ENCODE peak calls at places on chromosome 14, in six cellular contexts. N is K562, A is endothelial cell of umbilical vein, P is neuronal stem cell, H is HepG2, U is HCT116. O is an unnamed sample.

GRCh38 chr14:65972891-65973290 is 513.3 kb upstream of the CCDC196 start:
- DNase-seq in N (no peak), A (no peak), P (no peak), H (no peak), U (no peak), O (no peak)

GRCh38 chr14:52895000-52895399 is 55.9 kb downstream of the FERMT2 start:
- DNase-seq in N (no peak), A (no peak), P (no peak), H (no peak), U (peak; percentile 15), O (no peak)

GRCh38 chr14:89123851-89124250 is 293.2 kb downstream of the FOXN3 start:
- DNase-seq in N (no peak), A (no peak), P (no peak), H (no peak), U (no peak), O (no peak)

GRCh38 chr14:79411403-79412174 is 799.7 kb downstream of the DIO2 start:
- DNase-seq in N (no peak), A (peak; percentile 15), P (no peak), H (no peak), U (no peak), O (no peak)

GRCh38 chr14:70282666-70283065 is 76.8 kb downstream of the COX16 start:
- DNase-seq in N (no peak), A (no peak), P (no peak), H (no peak), U (no peak), O (no peak)

GRCh38 chr14:52399886-52400599 is 85.9 kb downstream of the PTGER2 start:
- DNase-seq in N (no peak), A (no peak), P (no peak), H (no peak), U (peak; percentile 2), O (no peak)

GRCh38 chr14:79044894-79045624 is 874.9 kb downstream of the NRXN3 start:
- DNase-seq in N (no peak), A (peak; percentile 86), P (no peak), H (no peak), U (no peak), O (peak; percentile 60)

GRCh38 chr14:50830044-50830931 is 674 bp downstream of the NIN start:
- DNase-seq in N (peak; percentile 24), A (peak; percentile 52), P (peak; percentile 79), H (peak; percentile 22), U (no peak), O (peak; percentile 85)

GRCh38 chr14:104358528-104359300 is 220.3 kb downstream of the KIF26A start:
- DNase-seq in N (no peak), A (no peak), P (no peak), H (no peak), U (no peak), O (no peak)

GRCh38 chr14:57820581-57820980 is 45.3 kb downstream of the SLC35F4 start:
- DNase-seq in N (no peak), A (no peak), P (no peak), H (no peak), U (no peak), O (no peak)

GRCh38 chr14:32606297-32606696 is 277.2 kb downstream of the AKAP6 start:
- DNase-seq in N (no peak), A (no peak), P (no peak), H (no peak), U (no peak), O (no peak)

GRCh38 chr14:51481643-51482042 is 170.1 kb upstream of the FRMD6 start:
- DNase-seq in N (no peak), A (peak; percentile 26), P (no peak), H (no peak), U (no peak), O (no peak)

GRCh38 chr14:68113328-68113930 is 293.9 kb downstream of the RAD51B start:
- DNase-seq in N (no peak), A (no peak), P (no peak), H (no peak), U (no peak), O (no peak)

GRCh38 chr14:73245401-73246325 is 8.4 kb downstream of the PAPLN start:
- DNase-seq in N (peak; percentile 76), A (peak; percentile 39), P (no peak), H (no peak), U (no peak), O (peak; percentile 86)

GRCh38 chr14:25231006-25231405 is 181.1 kb upstream of the STXBP6 start:
- DNase-seq in N (no peak), A (peak; percentile 19), P (no peak), H (no peak), U (no peak), O (no peak)

GRCh38 chr14:59126714-59127436 is 61.6 kb upstream of the DAAM1 start:
- DNase-seq in N (peak; percentile 36), A (peak; percentile 64), P (peak; percentile 48), H (peak; percentile 61), U (peak; percentile 61), O (no peak)

GRCh38 chr14:65261425-65261920 is 151.1 kb upstream of the FUT8 start:
- DNase-seq in N (no peak), A (no peak), P (no peak), H (no peak), U (no peak), O (no peak)

GRCh38 chr14:68249534-68250517 is 430.2 kb downstream of the RAD51B start:
- DNase-seq in N (no peak), A (peak; percentile 70), P (no peak), H (no peak), U (peak; percentile 74), O (no peak)

GRCh38 chr14:51431033-51431709 is 191.1 kb downstream of the TMX1 start:
- DNase-seq in N (no peak), A (peak; percentile 31), P (no peak), H (peak; percentile 16), U (no peak), O (no peak)

GRCh38 chr14:77603654-77604270 is 12.7 kb downstream of the SPTLC2 start:
- DNase-seq in N (peak; percentile 19), A (peak; percentile 65), P (no peak), H (peak; percentile 24), U (no peak), O (no peak)

GRCh38 chr14:75229923-75230792 is 48.5 kb upstream of the FOS start:
- DNase-seq in N (peak; percentile 17), A (peak; percentile 50), P (no peak), H (no peak), U (peak; percentile 72), O (peak; percentile 67)

GRCh38 chr14:42110167-42110566 is 503.5 kb downstream of the LRFN5 start:
- DNase-seq in N (no peak), A (no peak), P (no peak), H (peak; percentile 27), U (no peak), O (no peak)

GRCh38 chr14:35342160-35343010 is 50.2 kb downstream of the PSMA6 start:
- DNase-seq in N (no peak), A (no peak), P (no peak), H (no peak), U (no peak), O (no peak)

GRCh38 chr14:87483651-87484260 is 509.2 kb downstream of the GALC start:
- DNase-seq in N (no peak), A (no peak), P (no peak), H (no peak), U (no peak), O (no peak)

GRCh38 chr14:22994762-22995275 is 12.5 kb upstream of the AJUBA start:
- DNase-seq in N (peak; percentile 62), A (peak; percentile 49), P (no peak), H (peak; percentile 67), U (no peak), O (peak; percentile 80)

GRCh38 chr14:100393906-100394732 is 71.0 kb downstream of the SLC25A47 start:
- DNase-seq in N (no peak), A (no peak), P (no peak), H (no peak), U (no peak), O (no peak)

GRCh38 chr14:100394886-100395672 is 71.9 kb downstream of the SLC25A47 start:
- DNase-seq in N (no peak), A (no peak), P (no peak), H (no peak), U (no peak), O (no peak)

GRCh38 chr14:100392266-100392850 is 69.2 kb downstream of the SLC25A47 start:
- DNase-seq in N (no peak), A (no peak), P (no peak), H (no peak), U (no peak), O (no peak)

GRCh38 chr14:100391777-100392176 is 68.6 kb downstream of the SLC25A47 start:
- DNase-seq in N (no peak), A (no peak), P (no peak), H (no peak), U (no peak), O (no peak)

DNA sequence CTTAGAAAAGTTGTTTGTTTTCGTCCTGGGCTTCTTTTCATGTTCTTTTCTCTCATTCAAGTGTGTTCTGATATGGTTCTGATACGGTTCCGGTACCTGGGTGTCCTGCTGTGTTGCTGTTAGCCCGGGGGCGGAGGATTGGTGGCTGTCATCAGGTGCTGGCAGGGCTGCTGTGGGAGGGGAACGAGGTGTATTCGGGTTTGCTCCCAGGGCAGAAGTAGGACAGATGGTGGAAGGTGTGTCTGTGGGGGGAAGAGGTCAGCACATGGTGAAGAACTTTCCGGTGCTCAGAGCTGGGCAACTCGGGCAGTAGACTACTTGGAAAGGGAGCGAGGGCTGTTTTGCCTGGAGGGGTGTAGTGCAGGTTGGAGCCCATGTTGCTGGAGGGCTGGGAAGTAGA is 70.2 kb downstream of the SLC25A47 start:
- DNase-seq in N (no peak), A (no peak), P (no peak), H (no peak), U (no peak), O (no peak)
- H3K9ac ChIP-seq in N (peak overlapping the region; percentile 25), A (no peak overlapping the region), P (no peak overlapping the region), H (no peak overlapping the region), U (no peak overlapping the region), O (no peak overlapping the region)

GRCh38 chr14:20138520-20138919 is at the start of gene OR4N5:
- DNase-seq in N (no peak), A (no peak), P (no peak), H (no peak), U (no peak), O (no peak)
- H3K9me3 ChIP-seq in N (no peaks in the 10 kb centered on the region), A (peaks cover 2% of the 10 kb centered on the region), P (no peaks in the 10 kb centered on the region), H (no peaks in the 10 kb centered on the region), U (no peaks in the 10 kb centered on the region), O (no peaks in the 10 kb centered on the region)

GRCh38 chr14:55053500-55053899 is 2.1 kb downstream of the MAPK1IP1L start:
- DNase-seq in N (no peak), A (no peak), P (no peak), H (no peak), U (no peak), O (no peak)
- H3K4me3 ChIP-seq in N (peak overlapping the region; percentile 97), A (no peak overlapping the region), P (no peak overlapping the region), H (no peak overlapping the region), U (peak overlapping the region; percentile 66), O (peak overlapping the region; percentile 98)

DNA sequence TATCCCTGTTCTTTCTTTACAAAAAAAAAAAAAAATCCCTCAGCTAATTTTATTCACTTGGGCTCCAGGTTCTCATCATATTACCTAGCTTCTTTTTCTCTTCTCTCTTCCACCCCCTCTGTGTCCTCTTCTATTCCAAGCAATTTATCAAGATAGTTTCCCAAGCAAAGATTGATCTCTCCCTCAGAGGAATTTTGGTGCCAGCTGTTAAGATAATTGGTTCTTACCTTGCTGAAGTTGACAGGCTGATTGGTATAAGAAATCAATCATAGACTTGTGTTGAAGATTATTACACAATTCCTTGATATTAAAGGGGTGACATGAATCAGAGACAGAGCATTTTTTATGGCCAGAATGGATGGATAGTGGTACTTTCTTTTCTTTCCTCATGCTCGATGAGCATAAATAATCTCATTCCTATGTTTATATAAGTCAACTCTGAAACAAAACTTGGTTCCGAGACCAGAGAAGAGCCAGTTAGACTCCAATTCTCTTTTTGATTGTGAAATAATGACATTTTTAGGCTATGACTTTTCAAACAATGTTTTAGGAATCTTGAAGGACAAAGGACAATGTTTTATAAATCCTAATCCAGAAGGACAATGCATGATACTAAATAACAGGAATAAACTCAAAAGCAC is 264.1 kb upstream of the PRKD1 start:
- DNase-seq in N (no peak), A (no peak), P (no peak), H (no peak), U (no peak), O (no peak)
- H3K9ac ChIP-seq in N (no peak overlapping the region), A (no peak overlapping the region), P (no peak overlapping the region), H (no peak overlapping the region), U (no peak overlapping the region), O (no peak overlapping the region)